ENCODE peak calls at places on chromosomes 11 and 22, in ten cellular contexts. One of them, this sample, is unnamed.
A peak's percentile ranks its signal among the peaks of the same experiment; 100 is the strongest.

GRCh38 chr11:79243412-79244174 is 197.2 kb downstream of the TENM4 start:
- DNase-seq in stomach: no peak
- DNase-seq in heart right ventricle: no peak
- DNase-seq in upper lobe of left lung: no peak
- DNase-seq in small intestine: no peak
- DNase-seq in effector memory CD4-positive, alpha-beta T cell: no peak
- DNase-seq in mesenchymal stem cell: no peak
- DNase-seq in psoas muscle: no peak
- DNase-seq in IMR-90: no peak
- DNase-seq in colonic mucosa: no peak
- DNase-seq in this sample: no peak

GRCh38 chr22:45903355-45904149 is 73.4 kb downstream of the WNT7B start:
- DNase-seq in stomach: no peak
- DNase-seq in heart right ventricle: peak; percentile 38
- DNase-seq in upper lobe of left lung: peak; percentile 61
- DNase-seq in small intestine: no peak
- DNase-seq in effector memory CD4-positive, alpha-beta T cell: no peak
- DNase-seq in mesenchymal stem cell: peak; percentile 82
- DNase-seq in psoas muscle: no peak
- DNase-seq in IMR-90: peak; percentile 69
- DNase-seq in colonic mucosa: no peak
- DNase-seq in this sample: no peak

GRCh38 chr22:38823076-38823475 is 20.8 kb downstream of the NPTXR start:
- DNase-seq in stomach: no peak
- DNase-seq in heart right ventricle: no peak
- DNase-seq in upper lobe of left lung: no peak
- DNase-seq in small intestine: no peak
- DNase-seq in effector memory CD4-positive, alpha-beta T cell: no peak
- DNase-seq in mesenchymal stem cell: no peak
- DNase-seq in psoas muscle: no peak
- DNase-seq in IMR-90: no peak
- DNase-seq in colonic mucosa: no peak
- DNase-seq in this sample: no peak

GRCh38 chr22:37742374-37743092 is 45.7 kb downstream of the TRIOBP start:
- DNase-seq in stomach: peak; percentile 70
- DNase-seq in heart right ventricle: no peak
- DNase-seq in upper lobe of left lung: peak; percentile 59
- DNase-seq in small intestine: peak; percentile 58
- DNase-seq in effector memory CD4-positive, alpha-beta T cell: no peak
- DNase-seq in mesenchymal stem cell: peak; percentile 94
- DNase-seq in psoas muscle: peak; percentile 60
- DNase-seq in IMR-90: peak; percentile 91
- DNase-seq in colonic mucosa: no peak
- DNase-seq in this sample: no peak

GRCh38 chr11:134505125-134505524 is 93.1 kb upstream of the B3GAT1 start:
- DNase-seq in stomach: no peak
- DNase-seq in heart right ventricle: no peak
- DNase-seq in upper lobe of left lung: no peak
- DNase-seq in small intestine: no peak
- DNase-seq in effector memory CD4-positive, alpha-beta T cell: no peak
- DNase-seq in mesenchymal stem cell: no peak
- DNase-seq in psoas muscle: no peak
- DNase-seq in IMR-90: no peak
- DNase-seq in colonic mucosa: no peak
- DNase-seq in this sample: no peak

GRCh38 chr11:898160-898517 is 12.5 kb downstream of the CHID1 start:
- DNase-seq in stomach: no peak
- DNase-seq in heart right ventricle: no peak
- DNase-seq in upper lobe of left lung: no peak
- DNase-seq in small intestine: no peak
- DNase-seq in effector memory CD4-positive, alpha-beta T cell: no peak
- DNase-seq in mesenchymal stem cell: peak; percentile 26
- DNase-seq in psoas muscle: no peak
- DNase-seq in IMR-90: peak; percentile 11
- DNase-seq in colonic mucosa: no peak
- DNase-seq in this sample: no peak

GRCh38 chr11:110340427-110340826 is 44.0 kb upstream of the RDX start:
- DNase-seq in stomach: no peak
- DNase-seq in heart right ventricle: no peak
- DNase-seq in upper lobe of left lung: no peak
- DNase-seq in small intestine: no peak
- DNase-seq in effector memory CD4-positive, alpha-beta T cell: no peak
- DNase-seq in mesenchymal stem cell: no peak
- DNase-seq in psoas muscle: no peak
- DNase-seq in IMR-90: no peak
- DNase-seq in colonic mucosa: no peak
- DNase-seq in this sample: no peak

GRCh38 chr22:19359554-19360299 is 68.2 kb upstream of the CLTCL1 start:
- DNase-seq in stomach: no peak
- DNase-seq in heart right ventricle: no peak
- DNase-seq in upper lobe of left lung: no peak
- DNase-seq in small intestine: no peak
- DNase-seq in effector memory CD4-positive, alpha-beta T cell: no peak
- DNase-seq in mesenchymal stem cell: no peak
- DNase-seq in psoas muscle: no peak
- DNase-seq in IMR-90: no peak
- DNase-seq in colonic mucosa: no peak
- DNase-seq in this sample: no peak

DNA sequence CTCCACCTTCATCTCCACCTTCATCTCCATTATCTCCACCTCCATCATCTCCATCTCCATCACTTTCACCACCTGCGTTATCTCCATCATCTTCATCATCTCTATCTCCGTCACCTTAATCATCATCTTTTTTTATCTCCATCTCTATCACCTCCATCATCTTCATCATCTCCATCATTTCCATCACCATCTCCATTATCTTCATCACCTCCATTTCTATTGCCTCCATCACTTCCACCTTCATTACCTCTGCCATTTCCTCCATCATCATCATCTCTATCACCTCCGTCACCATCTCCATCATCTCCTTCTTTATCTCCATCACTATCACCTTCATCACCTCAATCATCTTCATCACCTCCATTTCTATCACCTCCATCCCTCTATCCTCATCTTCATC is 573.5 kb downstream of the TBC1D22A start:
- DNase-seq in stomach: no peak
- DNase-seq in heart right ventricle: no peak
- DNase-seq in upper lobe of left lung: no peak
- DNase-seq in small intestine: no peak
- DNase-seq in effector memory CD4-positive, alpha-beta T cell: no peak
- DNase-seq in mesenchymal stem cell: no peak
- DNase-seq in psoas muscle: no peak
- DNase-seq in IMR-90: no peak
- DNase-seq in colonic mucosa: no peak
- DNase-seq in this sample: no peak
- H3K9me3 ChIP-seq in stomach: no peaks in the 10 kb centered on the region
- H3K9me3 ChIP-seq in heart right ventricle: peaks cover 9% of the 10 kb centered on the region
- H3K9me3 ChIP-seq in upper lobe of left lung: peaks cover 11% of the 10 kb centered on the region
- H3K9me3 ChIP-seq in small intestine: no peaks in the 10 kb centered on the region
- H3K9me3 ChIP-seq in effector memory CD4-positive, alpha-beta T cell: no peaks in the 10 kb centered on the region
- H3K9me3 ChIP-seq in mesenchymal stem cell: peaks cover 27% of the 10 kb centered on the region
- H3K9me3 ChIP-seq in psoas muscle: peaks cover 6% of the 10 kb centered on the region
- H3K9me3 ChIP-seq in IMR-90: peaks cover 7% of the 10 kb centered on the region
- H3K9me3 ChIP-seq in colonic mucosa: no peaks in the 10 kb centered on the region
- H3K9me3 ChIP-seq in this sample: no peaks in the 10 kb centered on the region

GRCh38 chr11:58902881-58903280 is 36.4 kb upstream of the GLYATL1 start:
- DNase-seq in stomach: no peak
- DNase-seq in heart right ventricle: no peak
- DNase-seq in upper lobe of left lung: no peak
- DNase-seq in small intestine: no peak
- DNase-seq in effector memory CD4-positive, alpha-beta T cell: no peak
- DNase-seq in mesenchymal stem cell: no peak
- DNase-seq in psoas muscle: no peak
- DNase-seq in IMR-90: no peak
- DNase-seq in colonic mucosa: no peak
- DNase-seq in this sample: no peak

GRCh38 chr11:58905141-58905715 is 34.1 kb upstream of the GLYATL1 start:
- DNase-seq in stomach: no peak
- DNase-seq in heart right ventricle: peak; percentile 31
- DNase-seq in upper lobe of left lung: no peak
- DNase-seq in small intestine: no peak
- DNase-seq in effector memory CD4-positive, alpha-beta T cell: no peak
- DNase-seq in mesenchymal stem cell: peak; percentile 72
- DNase-seq in psoas muscle: peak; percentile 36
- DNase-seq in IMR-90: peak; percentile 70
- DNase-seq in colonic mucosa: peak; percentile 41
- DNase-seq in this sample: no peak

GRCh38 chr11:58900479-58901420 is 38.5 kb upstream of the GLYATL1 start:
- DNase-seq in stomach: peak; percentile 83
- DNase-seq in heart right ventricle: peak; percentile 64
- DNase-seq in upper lobe of left lung: peak; percentile 63
- DNase-seq in small intestine: peak; percentile 58
- DNase-seq in effector memory CD4-positive, alpha-beta T cell: no peak
- DNase-seq in mesenchymal stem cell: peak; percentile 81
- DNase-seq in psoas muscle: peak; percentile 59
- DNase-seq in IMR-90: peak; percentile 73
- DNase-seq in colonic mucosa: peak; percentile 90
- DNase-seq in this sample: peak; percentile 30

GRCh38 chr11:58907780-58908179 is 31.5 kb upstream of the GLYATL1 start:
- DNase-seq in stomach: no peak
- DNase-seq in heart right ventricle: no peak
- DNase-seq in upper lobe of left lung: no peak
- DNase-seq in small intestine: no peak
- DNase-seq in effector memory CD4-positive, alpha-beta T cell: no peak
- DNase-seq in mesenchymal stem cell: no peak
- DNase-seq in psoas muscle: no peak
- DNase-seq in IMR-90: no peak
- DNase-seq in colonic mucosa: no peak
- DNase-seq in this sample: peak; percentile 8

DNA sequence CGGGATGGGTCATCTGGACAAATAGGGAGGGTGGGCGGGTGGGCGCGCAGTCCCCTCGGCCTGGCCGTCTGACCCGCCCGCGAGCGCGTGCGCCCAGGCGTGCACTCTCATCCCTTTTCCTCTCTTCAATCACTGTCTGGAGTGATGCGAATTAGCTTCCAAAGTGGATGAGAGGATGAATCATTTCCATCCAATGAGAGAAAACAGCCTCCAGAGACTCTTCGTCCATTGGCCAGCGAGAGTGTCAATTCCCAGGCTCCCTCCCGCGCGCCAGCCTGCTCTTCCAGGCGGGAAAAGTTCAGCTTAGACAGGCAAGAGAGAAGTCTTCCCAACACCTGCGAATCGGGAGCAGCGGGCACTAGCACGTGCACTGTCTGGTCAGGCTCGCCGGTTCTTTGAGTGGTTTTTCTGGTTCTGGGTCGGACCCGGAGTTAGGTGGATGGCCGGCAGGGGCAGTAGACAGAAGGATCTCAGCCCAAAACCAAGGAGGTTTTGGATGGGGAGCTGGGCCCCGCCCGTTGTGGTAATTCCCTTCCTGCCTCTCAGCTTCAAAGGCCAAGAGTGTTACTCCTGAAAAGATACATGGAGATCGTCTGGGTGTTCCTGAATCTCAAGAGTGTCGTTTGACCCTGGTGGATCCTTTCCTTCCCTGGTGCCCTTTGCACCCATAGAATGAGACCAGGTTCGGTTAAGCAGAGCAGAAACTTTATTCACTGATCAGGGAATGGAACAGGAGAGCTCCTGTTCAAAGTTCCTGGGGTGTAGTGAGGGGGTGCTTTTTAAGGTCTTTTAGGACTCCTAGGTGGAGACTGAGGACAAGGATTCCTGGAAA is 33.4 kb upstream of the GLYATL1 start:
- DNase-seq in stomach: peak; percentile 50
- DNase-seq in heart right ventricle: peak; percentile 43
- DNase-seq in upper lobe of left lung: no peak
- DNase-seq in small intestine: no peak
- DNase-seq in effector memory CD4-positive, alpha-beta T cell: no peak
- DNase-seq in mesenchymal stem cell: peak; percentile 94
- DNase-seq in psoas muscle: peak; percentile 54
- DNase-seq in IMR-90: peak; percentile 91
- DNase-seq in colonic mucosa: peak; percentile 84
- DNase-seq in this sample: no peak
- H3K27ac ChIP-seq in stomach: no peak overlapping the region
- H3K27ac ChIP-seq in heart right ventricle: no peak overlapping the region
- H3K27ac ChIP-seq in upper lobe of left lung: no peak overlapping the region
- H3K27ac ChIP-seq in small intestine: no peak overlapping the region
- H3K27ac ChIP-seq in effector memory CD4-positive, alpha-beta T cell: no peak overlapping the region
- H3K27ac ChIP-seq in mesenchymal stem cell: no peak overlapping the region
- H3K27ac ChIP-seq in psoas muscle: no peak overlapping the region
- H3K27ac ChIP-seq in IMR-90: no peak overlapping the region
- H3K27ac ChIP-seq in colonic mucosa: no peak overlapping the region
- H3K27ac ChIP-seq in this sample: no peak overlapping the region

GRCh38 chr22:47463220-47463619 is 700.8 kb downstream of the TBC1D22A start:
- DNase-seq in stomach: no peak
- DNase-seq in heart right ventricle: no peak
- DNase-seq in upper lobe of left lung: no peak
- DNase-seq in small intestine: no peak
- DNase-seq in effector memory CD4-positive, alpha-beta T cell: no peak
- DNase-seq in mesenchymal stem cell: no peak
- DNase-seq in psoas muscle: no peak
- DNase-seq in IMR-90: no peak
- DNase-seq in colonic mucosa: no peak
- DNase-seq in this sample: no peak
- H3K9me3 ChIP-seq in stomach: no peaks in the 10 kb centered on the region
- H3K9me3 ChIP-seq in heart right ventricle: peaks cover 21% of the 10 kb centered on the region
- H3K9me3 ChIP-seq in upper lobe of left lung: peaks cover 4% of the 10 kb centered on the region
- H3K9me3 ChIP-seq in small intestine: no peaks in the 10 kb centered on the region
- H3K9me3 ChIP-seq in effector memory CD4-positive, alpha-beta T cell: peaks cover 7% of the 10 kb centered on the region
- H3K9me3 ChIP-seq in mesenchymal stem cell: peaks cover 26% of the 10 kb centered on the region
- H3K9me3 ChIP-seq in psoas muscle: no peaks in the 10 kb centered on the region
- H3K9me3 ChIP-seq in IMR-90: peaks cover 36% of the 10 kb centered on the region
- H3K9me3 ChIP-seq in colonic mucosa: no peaks in the 10 kb centered on the region
- H3K9me3 ChIP-seq in this sample: peaks cover 12% of the 10 kb centered on the region

GRCh38 chr11:117669062-117669461 is 128.0 kb downstream of the DSCAML1 start:
- DNase-seq in stomach: no peak
- DNase-seq in heart right ventricle: no peak
- DNase-seq in upper lobe of left lung: no peak
- DNase-seq in small intestine: no peak
- DNase-seq in effector memory CD4-positive, alpha-beta T cell: no peak
- DNase-seq in mesenchymal stem cell: no peak
- DNase-seq in psoas muscle: no peak
- DNase-seq in IMR-90: no peak
- DNase-seq in colonic mucosa: no peak
- DNase-seq in this sample: no peak
- H3K27ac ChIP-seq in stomach: no peak overlapping the region
- H3K27ac ChIP-seq in heart right ventricle: no peak overlapping the region
- H3K27ac ChIP-seq in upper lobe of left lung: no peak overlapping the region
- H3K27ac ChIP-seq in small intestine: no peak overlapping the region
- H3K27ac ChIP-seq in effector memory CD4-positive, alpha-beta T cell: no peak overlapping the region
- H3K27ac ChIP-seq in mesenchymal stem cell: no peak overlapping the region
- H3K27ac ChIP-seq in psoas muscle: no peak overlapping the region
- H3K27ac ChIP-seq in IMR-90: no peak overlapping the region
- H3K27ac ChIP-seq in colonic mucosa: no peak overlapping the region
- H3K27ac ChIP-seq in this sample: no peak overlapping the region

DNA sequence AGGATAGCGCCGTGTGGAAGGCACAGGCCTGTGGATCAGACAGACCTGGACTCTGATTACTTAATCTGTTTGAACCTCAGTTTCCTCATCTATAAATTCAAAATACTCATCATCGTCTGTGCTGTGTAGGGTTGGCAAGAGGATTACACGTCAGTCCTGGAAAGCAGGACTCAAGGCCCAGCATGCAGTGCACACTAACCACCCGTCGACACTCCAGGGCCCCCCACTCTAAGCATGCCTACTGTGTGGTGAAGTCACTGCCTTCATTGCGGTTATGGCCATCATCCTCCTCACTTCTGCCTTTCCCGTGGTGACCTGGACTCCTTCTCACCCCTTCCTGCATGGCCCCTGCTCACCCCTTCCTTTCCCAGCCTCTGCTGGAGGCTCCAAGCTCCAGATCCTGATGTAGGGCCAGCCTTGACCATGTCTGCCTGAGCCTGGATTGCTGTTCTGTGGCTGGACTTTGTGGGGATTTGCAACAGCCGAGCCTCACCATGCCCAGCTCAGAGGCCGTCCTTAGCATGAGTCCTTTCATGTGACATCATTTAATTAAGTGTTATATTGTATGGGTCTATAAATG is 1158.0 kb downstream of the TBC1D22A start:
- DNase-seq in stomach: no peak
- DNase-seq in heart right ventricle: no peak
- DNase-seq in upper lobe of left lung: no peak
- DNase-seq in small intestine: no peak
- DNase-seq in effector memory CD4-positive, alpha-beta T cell: no peak
- DNase-seq in mesenchymal stem cell: no peak
- DNase-seq in psoas muscle: no peak
- DNase-seq in IMR-90: no peak
- DNase-seq in colonic mucosa: no peak
- DNase-seq in this sample: no peak
- H3K9me3 ChIP-seq in stomach: no peaks in the 10 kb centered on the region
- H3K9me3 ChIP-seq in heart right ventricle: peaks cover 12% of the 10 kb centered on the region
- H3K9me3 ChIP-seq in upper lobe of left lung: no peaks in the 10 kb centered on the region
- H3K9me3 ChIP-seq in small intestine: no peaks in the 10 kb centered on the region
- H3K9me3 ChIP-seq in effector memory CD4-positive, alpha-beta T cell: no peaks in the 10 kb centered on the region
- H3K9me3 ChIP-seq in mesenchymal stem cell: peaks cover 9% of the 10 kb centered on the region
- H3K9me3 ChIP-seq in psoas muscle: no peaks in the 10 kb centered on the region
- H3K9me3 ChIP-seq in IMR-90: peaks cover 61% of the 10 kb centered on the region
- H3K9me3 ChIP-seq in colonic mucosa: no peaks in the 10 kb centered on the region
- H3K9me3 ChIP-seq in this sample: peaks cover 17% of the 10 kb centered on the region